ENCODE peak calls at places on chromosomes 16 and 17, in six cellular contexts. V, D, N, P, Z and O are unnamed samples.

GRCh38 chr17:13204607-13205237 is 186.9 kb upstream of the ELAC2 start:
- DNase-seq in N (no peak), D (no peak), P (no peak), V (no peak), Z (peak), O (no peak)

GRCh38 chr16:30585400-30586191 is at the start of gene ZNF785:
- DNase-seq in Z (peak), P (peak), V (peak), N (peak), D (peak), O (peak)

GRCh38 chr16:88784856-88785105 is 239 bp downstream of the PIEZO1 start:
- DNase-seq in N (no peak), Z (no peak), D (no peak), P (no peak), V (no peak), O (no peak)

GRCh38 chr16:853981-854807 is 53.7 kb upstream of the GNG13 start:
- DNase-seq in V (no peak), N (no peak), D (no peak), P (no peak), Z (no peak), O (no peak)

GRCh38 chr16:84868829-84869457 is 49.2 kb downstream of the CRISPLD2 start:
- DNase-seq in P (no peak), D (no peak), N (no peak), Z (no peak), V (no peak), O (no peak)

GRCh38 chr16:77585852-77586251 is 136.5 kb upstream of the NUDT7 start:
- DNase-seq in V (no peak), D (peak), Z (peak), N (no peak), P (no peak), O (no peak)

GRCh38 chr17:40290629-40291296 is 3.1 kb downstream of the CDC6 start:
- DNase-seq in P (no peak), D (peak), V (no peak), N (peak), Z (peak), O (no peak)

GRCh38 chr17:31736855-31737625 is 122.0 kb downstream of the COPRS start:
- DNase-seq in V (no peak), Z (no peak), P (no peak), N (no peak), D (no peak), O (no peak)

GRCh38 chr17:14019186-14019956 is 49.9 kb upstream of the COX10 start:
- DNase-seq in P (no peak), V (no peak), N (no peak), Z (peak), D (no peak), O (no peak)

GRCh38 chr16:69827527-69827926 is 65.4 kb downstream of the WWP2 start:
- DNase-seq in V (no peak), D (no peak), N (no peak), Z (peak), P (no peak), O (no peak)

GRCh38 chr17:5540321-5540720 is 44.0 kb downstream of the NLRP1 start:
- DNase-seq in V (no peak), Z (no peak), D (no peak), N (no peak), P (no peak), O (no peak)

GRCh38 chr17:83055911-83056582 is 23.4 kb upstream of the METRNL start:
- DNase-seq in N (no peak), P (no peak), D (peak), Z (peak), V (no peak), O (no peak)

GRCh38 chr17:45984368-45984767 is 14.7 kb upstream of the STH start:
- DNase-seq in N (no peak), V (no peak), Z (no peak), P (no peak), D (no peak), O (no peak)

GRCh38 chr17:75549246-75550138 is 24.0 kb downstream of the LLGL2 start:
- DNase-seq in P (no peak), D (no peak), V (peak), N (no peak), Z (peak), O (no peak)

GRCh38 chr17:43040655-43041054 is 15.6 kb downstream of the RND2 start:
- DNase-seq in P (no peak), N (no peak), V (no peak), Z (no peak), D (no peak), O (no peak)

GRCh38 chr16:87406495-87407088 is 14.5 kb downstream of the MAP1LC3B start:
- DNase-seq in N (no peak), Z (no peak), V (no peak), P (no peak), D (no peak), O (no peak)

GRCh38 chr17:82051776-82052637 is at the start of the genes GPS1 and RFNG:
- DNase-seq in V (peak), D (no peak), P (peak), N (peak), Z (peak), O (peak)

GRCh38 chr16:85316321-85316919 is 204.1 kb upstream of the CIBAR2 start:
- DNase-seq in P (no peak), N (no peak), D (no peak), V (peak), Z (peak), O (peak)

GRCh38 chr16:58127033-58127556 is 2.1 kb downstream of the CFAP20 start:
- DNase-seq in Z (peak), D (peak), N (peak), V (no peak), P (no peak), O (no peak)

GRCh38 chr17:17780941-17781590 is 55.7 kb downstream of the SREBF1 start:
- DNase-seq in N (no peak), V (peak), D (peak), P (no peak), Z (no peak), O (no peak)

GRCh38 chr16:80530479-80530878 is 10.3 kb upstream of the DYNLRB2 start:
- DNase-seq in N (no peak), V (no peak), P (no peak), Z (no peak), D (no peak), O (no peak)

GRCh38 chr17:43552229-43552837 is 6.2 kb upstream of the ETV4 start:
- DNase-seq in N (no peak), Z (no peak), P (no peak), D (no peak), V (no peak), O (no peak)

GRCh38 chr17:57111386-57111785 is 26.3 kb downstream of the AKAP1 start:
- DNase-seq in P (no peak), N (no peak), D (no peak), V (no peak), Z (no peak), O (no peak)

GRCh38 chr17:55768946-55769624 is 18.2 kb downstream of the PCTP start:
- DNase-seq in N (no peak), P (no peak), D (no peak), V (no peak), Z (no peak), O (no peak)

GRCh38 chr17:38869647-38870258 is at the start of gene LASP1:
- DNase-seq in V (peak), N (peak), Z (peak), P (peak), D (no peak), O (peak)

GRCh38 chr17:72588961-72589360 is 468.1 kb downstream of the SOX9 start:
- DNase-seq in D (no peak), V (no peak), P (no peak), N (no peak), Z (peak), O (no peak)

GRCh38 chr16:89102035-89102776 is 8.6 kb downstream of the ACSF3 start:
- DNase-seq in Z (no peak), P (no peak), V (no peak), N (no peak), D (no peak), O (no peak)

GRCh38 chr17:63249256-63250006 is 196.7 kb downstream of the CYB561 start:
- DNase-seq in V (no peak), N (no peak), D (peak), P (no peak), Z (no peak), O (no peak)

GRCh38 chr17:46044286-46044928 is 45.4 kb downstream of the STH start:
- DNase-seq in V (peak), N (peak), Z (peak), P (peak), D (peak), O (peak)

GRCh38 chr17:72004476-72005331 is 116.1 kb upstream of the SOX9 start:
- DNase-seq in D (no peak), P (no peak), N (no peak), Z (no peak), V (no peak), O (no peak)

GRCh38 chr17:14741516-14741915 is 440.6 kb downstream of the HS3ST3B1 start:
- DNase-seq in Z (peak), D (no peak), N (no peak), V (no peak), P (no peak), O (no peak)

GRCh38 chr16:77433146-77433545 is 1.7 kb downstream of the ADAMTS18 start:
- DNase-seq in D (no peak), P (no peak), Z (no peak), V (no peak), N (no peak), O (no peak)

GRCh38 chr16:87762071-87762571 is 3.7 kb downstream of the KLHDC4 start:
- DNase-seq in Z (no peak), N (no peak), D (no peak), V (no peak), P (peak), O (peak)

GRCh38 chr16:27169511-27170071 is 33.7 kb upstream of the KDM8 start:
- DNase-seq in D (peak), P (peak), V (no peak), N (peak), Z (peak), O (peak)

GRCh38 chr17:39096435-39097158 is 54.8 kb downstream of the PLXDC1 start:
- DNase-seq in Z (no peak), P (no peak), D (no peak), V (no peak), N (peak), O (peak)

GRCh38 chr16:762595-763268 is 2.2 kb downstream of the MSLN start:
- DNase-seq in N (peak), Z (no peak), D (no peak), V (no peak), P (no peak), O (no peak)

GRCh38 chr17:40079545-40079944 is 16.8 kb downstream of the THRA start:
- DNase-seq in D (no peak), V (no peak), Z (no peak), P (no peak), N (no peak), O (no peak)

GRCh38 chr17:77494664-77495435 is 354.1 kb downstream of the SEC14L1 start:
- DNase-seq in Z (peak), V (peak), D (peak), P (peak), N (peak), O (peak)

GRCh38 chr16:56623637-56624036 is 1.9 kb upstream of the MT1E start:
- DNase-seq in V (no peak), P (no peak), D (no peak), N (no peak), Z (no peak), O (no peak)

GRCh38 chr17:8227238-8227581 is 16.8 kb upstream of the AURKB start:
- DNase-seq in N (no peak), Z (no peak), D (no peak), P (no peak), V (no peak), O (no peak)

GRCh38 chr17:8224891-8225812 is 14.8 kb upstream of the AURKB start:
- DNase-seq in N (no peak), V (no peak), P (no peak), Z (no peak), D (no peak), O (no peak)

GRCh38 chr17:8223356-8224063 is 13.1 kb upstream of the AURKB start:
- DNase-seq in Z (no peak), N (peak), P (no peak), D (no peak), V (peak), O (peak)

GRCh38 chr17:8225813-8226535 is 15.6 kb upstream of the AURKB start:
- DNase-seq in D (no peak), N (peak), Z (peak), V (peak), P (peak), O (peak)

GRCh38 chr17:8226536-8227237 is 16.3 kb upstream of the AURKB start:
- DNase-seq in V (peak), Z (peak), N (peak), P (no peak), D (peak), O (peak)
- TF ChIP-seq CTCF in V (no peak), Z (no peak), N (no peak), P (no peak), D (no peak), O (no peak)

GRCh38 chr17:80414803-80415625 is at the start of gene ENDOV:
- DNase-seq in Z (peak), V (peak), P (peak), N (peak), D (peak), O (peak)

GRCh38 chr17:80415626-80416042 is 667 bp downstream of the ENDOV start:
- DNase-seq in N (no peak), V (no peak), D (no peak), P (no peak), Z (no peak), O (no peak)

GRCh38 chr17:80416260-80416939 is 1.4 kb downstream of the ENDOV start:
- DNase-seq in Z (no peak), N (no peak), P (no peak), V (no peak), D (no peak), O (no peak)

GRCh38 chr17:80413771-80414507 is 1.0 kb upstream of the ENDOV start:
- DNase-seq in D (no peak), N (no peak), Z (peak), V (no peak), P (no peak), O (no peak)

GRCh38 chr17:80414508-80414802 is 512 bp upstream of the ENDOV start:
- DNase-seq in N (no peak), P (no peak), V (no peak), Z (no peak), D (no peak), O (no peak)
- TF ChIP-seq CTCF in N (no peak), P (no peak), V (no peak), Z (no peak), D (no peak), O (no peak)

DNA sequence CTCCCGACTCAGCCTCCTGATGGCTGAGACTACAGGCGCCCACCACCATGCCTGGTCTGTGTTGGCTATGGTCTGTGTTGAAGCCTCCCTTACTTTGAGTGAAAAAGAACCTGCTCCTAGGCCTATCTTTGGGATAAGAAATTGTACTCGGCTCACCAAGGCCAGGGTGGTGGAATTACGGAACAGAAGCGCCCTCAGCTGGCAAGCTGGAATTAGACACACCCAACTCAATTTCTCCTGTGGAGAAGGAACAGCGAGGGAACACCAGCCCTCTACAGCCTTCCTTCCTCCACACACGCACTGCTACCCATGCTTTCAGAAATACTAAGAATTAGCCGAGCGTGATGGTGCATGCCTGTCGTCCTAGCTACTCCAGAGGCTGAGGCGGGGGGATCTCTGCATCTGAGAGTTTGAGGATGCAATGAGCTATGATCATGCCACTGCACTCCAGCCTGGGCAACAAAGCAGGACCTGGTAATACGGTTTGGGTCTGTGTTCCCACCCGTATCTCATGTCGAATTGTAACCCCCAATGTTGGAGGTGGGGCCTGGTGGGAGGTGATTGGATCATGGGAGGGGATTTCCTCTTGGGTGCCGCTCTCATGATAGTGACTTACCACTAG is 40.1 kb upstream of the RBBP6 start:
- DNase-seq in D (no peak), P (no peak), Z (peak), V (peak), N (no peak), O (no peak)
- TF ChIP-seq CTCF in D (peak), P (no peak), Z (peak), V (peak), N (no peak), O (no peak)

GRCh38 chr16:14202697-14203096 is 131.6 kb downstream of the MRTFB start:
- DNase-seq in Z (peak), N (no peak), P (no peak), D (peak), V (no peak), O (no peak)
- TF ChIP-seq CTCF in Z (peak), N (no peak), P (no peak), D (no peak), V (peak), O (peak)

GRCh38 chr16:23801387-23801786 is 34.4 kb upstream of the PRKCB start:
- DNase-seq in N (peak), D (peak), Z (peak), P (peak), V (peak), O (peak)
- TF ChIP-seq CTCF in N (peak), D (peak), Z (peak), P (peak), V (peak), O (peak)

GRCh38 chr17:50774225-50774803 is 7.0 kb upstream of the ANKRD40CL start:
- DNase-seq in V (no peak), N (no peak), Z (no peak), D (no peak), P (no peak), O (no peak)
- TF ChIP-seq CTCF in V (no peak), N (no peak), Z (no peak), D (no peak), P (no peak), O (no peak)